ENCODE peak calls at places on chromosomes 1 and 21, in five cellular contexts. One of them, this sample, is unnamed.

GRCh38 chr1:247357062-247357780 is 25.6 kb upstream of the ZNF496 start:
- DNase-seq in astrocyte of the spinal cord: no peak
- DNase-seq in NCI-H2107: no peak
- DNase-seq in COR-L47: no peak
- DNase-seq in amniotic stem cell: no peak
- DNase-seq in this sample: no peak

GRCh38 chr1:113142791-113143190 is 69.8 kb downstream of the LRIG2 start:
- DNase-seq in astrocyte of the spinal cord: peak; percentile 73
- DNase-seq in NCI-H2107: no peak
- DNase-seq in COR-L47: no peak
- DNase-seq in amniotic stem cell: no peak
- DNase-seq in this sample: no peak

GRCh38 chr1:23444104-23444533 is 19.6 kb upstream of the TCEA3 start:
- DNase-seq in astrocyte of the spinal cord: no peak
- DNase-seq in NCI-H2107: no peak
- DNase-seq in COR-L47: no peak
- DNase-seq in amniotic stem cell: no peak
- DNase-seq in this sample: no peak

GRCh38 chr1:212467843-212468482 is 35.2 kb downstream of the NENF start:
- DNase-seq in astrocyte of the spinal cord: no peak
- DNase-seq in NCI-H2107: no peak
- DNase-seq in COR-L47: no peak
- DNase-seq in amniotic stem cell: no peak
- DNase-seq in this sample: no peak

GRCh38 chr21:33762798-33763572 is 120.7 kb downstream of the ITSN1 start:
- DNase-seq in astrocyte of the spinal cord: peak; percentile 24
- DNase-seq in NCI-H2107: no peak
- DNase-seq in COR-L47: no peak
- DNase-seq in amniotic stem cell: no peak
- DNase-seq in this sample: no peak

GRCh38 chr1:213982814-213983588 is 4.8 kb upstream of the PROX1 start:
- DNase-seq in astrocyte of the spinal cord: no peak
- DNase-seq in NCI-H2107: peak; percentile 53
- DNase-seq in COR-L47: no peak
- DNase-seq in amniotic stem cell: no peak
- DNase-seq in this sample: no peak

GRCh38 chr1:101112051-101112770 is 86.6 kb upstream of the DPH5 start:
- DNase-seq in astrocyte of the spinal cord: no peak
- DNase-seq in NCI-H2107: no peak
- DNase-seq in COR-L47: no peak
- DNase-seq in amniotic stem cell: no peak
- DNase-seq in this sample: no peak

GRCh38 chr1:183039985-183040447 is 16.8 kb downstream of the LAMC1 start:
- DNase-seq in astrocyte of the spinal cord: peak; percentile 98
- DNase-seq in NCI-H2107: peak; percentile 82
- DNase-seq in COR-L47: peak; percentile 39
- DNase-seq in amniotic stem cell: peak; percentile 41
- DNase-seq in this sample: no peak

GRCh38 chr21:44614961-44615391 is 3.1 kb downstream of the KRTAP10-8 start:
- DNase-seq in astrocyte of the spinal cord: no peak
- DNase-seq in NCI-H2107: no peak
- DNase-seq in COR-L47: no peak
- DNase-seq in amniotic stem cell: no peak
- DNase-seq in this sample: no peak

GRCh38 chr1:164064501-164064900 is 494.5 kb upstream of the PBX1 start:
- DNase-seq in astrocyte of the spinal cord: no peak
- DNase-seq in NCI-H2107: no peak
- DNase-seq in COR-L47: no peak
- DNase-seq in amniotic stem cell: no peak
- DNase-seq in this sample: no peak